ENCODE peak calls at places on chromosomes 13 and 19, in seven cellular contexts. T, W, C, R, O, I and J are unnamed samples.
A peak's percentile ranks its signal among the peaks of the same experiment; 100 is the strongest.

GRCh38 chr19:6660930-6661329 is 9.0 kb downstream of the TNFSF14 start:
- DNase-seq in T (no peak), W (no peak), O (no peak), R (no peak), I (no peak), C (no peak), J (no peak)

GRCh38 chr13:73397486-73398020 is 338.7 kb downstream of the KLF5 start:
- DNase-seq in W (no peak), T (no peak), C (no peak), R (no peak), I (no peak), O (no peak), J (no peak)

GRCh38 chr13:99431927-99432636 is 69.2 kb upstream of the TM9SF2 start:
- DNase-seq in C (no peak), I (no peak), T (no peak), O (no peak), R (no peak), W (peak; percentile 29), J (no peak)

GRCh38 chr19:14495678-14496028 is 274 bp downstream of the GIPC1 start:
- DNase-seq in C (no peak), R (no peak), O (no peak), W (no peak), T (no peak), I (no peak), J (no peak)

GRCh38 chr13:23959231-23959862 is 62.0 kb upstream of the C1QTNF9B start:
- DNase-seq in W (no peak), O (peak; percentile 52), T (no peak), C (no peak), R (peak; percentile 43), I (no peak), J (peak; percentile 25)

GRCh38 chr19:47110521-47111080 is 3.0 kb downstream of the ZC3H4 start:
- DNase-seq in R (no peak), O (peak; percentile 25), W (peak; percentile 72), C (no peak), I (no peak), T (peak; percentile 30), J (peak; percentile 24)

GRCh38 chr19:13099073-13099999 is 3.3 kb downstream of the LYL1 start:
- DNase-seq in W (peak; percentile 70), T (peak; percentile 79), R (no peak), I (no peak), C (peak; percentile 73), O (no peak), J (no peak)

GRCh38 chr13:43377955-43378354 is 354.6 kb downstream of the DNAJC15 start:
- DNase-seq in O (peak; percentile 70), T (peak; percentile 64), W (no peak), C (no peak), R (peak; percentile 65), I (no peak), J (peak; percentile 30)

GRCh38 chr19:48868196-48868886 is at the start of gene PLEKHA4:
- DNase-seq in C (no peak), I (peak; percentile 81), W (no peak), O (peak; percentile 80), T (peak; percentile 37), R (peak; percentile 49), J (peak; percentile 54)

GRCh38 chr19:52896431-52897148 is 845 bp downstream of the ZNF320 start:
- DNase-seq in O (peak; percentile 65), T (no peak), I (peak; percentile 46), R (peak; percentile 1), C (no peak), W (peak; percentile 9), J (peak; percentile 21)

GRCh38 chr19:18274303-18274775 is at the start of gene IQCN:
- DNase-seq in R (no peak), O (peak; percentile 59), I (peak; percentile 85), W (no peak), T (no peak), C (no peak), J (no peak)

GRCh38 chr19:12838893-12839656 is 760 bp downstream of the MAST1 start:
- DNase-seq in O (no peak), R (no peak), C (no peak), I (no peak), W (peak; percentile 67), T (no peak), J (no peak)

GRCh38 chr13:27638521-27638920 is 16.8 kb downstream of the POLR1D start:
- DNase-seq in R (peak; percentile 57), C (no peak), T (peak; percentile 42), W (no peak), O (peak; percentile 48), I (peak; percentile 26), J (no peak)

GRCh38 chr19:47511681-47512080 is 3.2 kb downstream of the NAPA start:
- DNase-seq in I (peak; percentile 33), W (no peak), T (no peak), R (peak; percentile 61), C (no peak), O (peak; percentile 64), J (no peak)

GRCh38 chr13:103510007-103510406 is 443.8 kb upstream of the SLC10A2 start:
- DNase-seq in C (no peak), O (no peak), T (no peak), W (no peak), R (no peak), I (no peak), J (no peak)
- H2AFZ ChIP-seq in C (no peak overlapping the region), O (no peak overlapping the region), T (no peak overlapping the region), W (no peak overlapping the region), R (no peak overlapping the region), I (no peak overlapping the region), J (no peak overlapping the region)

DNA sequence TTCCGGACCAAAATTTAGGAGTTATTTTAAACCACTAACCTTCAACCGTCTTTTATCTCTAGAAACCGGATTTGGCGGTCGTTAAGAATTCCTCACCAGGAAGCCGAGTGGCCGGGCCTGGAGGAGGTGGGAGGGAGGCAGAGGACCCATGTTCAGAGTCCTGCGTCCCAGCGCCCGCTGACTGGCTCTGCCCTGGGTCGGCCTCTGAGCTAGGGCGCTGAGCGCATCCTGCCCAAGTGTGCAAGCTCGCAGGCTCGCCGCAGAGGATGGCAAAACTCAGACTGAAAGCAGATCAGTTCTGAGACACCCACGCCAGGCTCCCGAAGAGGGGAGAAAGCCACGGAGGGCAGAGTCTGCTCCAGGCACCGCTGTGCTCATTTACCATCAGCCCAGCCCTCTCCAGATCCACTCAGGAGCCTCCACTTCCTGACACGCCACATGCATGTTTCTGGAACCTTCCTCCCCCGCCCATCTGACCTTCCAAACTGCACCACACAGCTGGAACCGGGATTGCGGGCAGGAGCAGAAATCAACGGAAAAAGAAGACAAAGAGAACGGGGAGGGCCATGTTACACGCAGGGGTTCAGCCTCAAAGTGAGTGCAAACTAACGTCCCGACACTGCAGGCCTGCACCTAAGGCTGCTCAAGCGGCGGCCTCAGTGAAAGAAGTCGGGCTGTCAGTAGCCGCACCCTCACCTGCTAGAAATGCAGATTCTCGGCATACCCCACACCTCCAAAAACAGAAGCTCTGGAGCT is 8.2 kb downstream of the COL4A1 start:
- DNase-seq in C (no peak), T (peak; percentile 54), W (no peak), R (no peak), O (no peak), I (peak; percentile 61), J (no peak)
- H3K4me3 ChIP-seq in C (no peak overlapping the region), T (no peak overlapping the region), W (no peak overlapping the region), R (no peak overlapping the region), O (no peak overlapping the region), I (no peak overlapping the region), J (no peak overlapping the region)

GRCh38 chr19:485122-485521 is 11.2 kb upstream of the MADCAM1 start:
- DNase-seq in O (no peak), W (no peak), C (no peak), T (no peak), I (no peak), R (no peak), J (no peak)

GRCh38 chr19:484494-484893 is 11.8 kb upstream of the MADCAM1 start:
- DNase-seq in O (no peak), W (no peak), I (no peak), C (no peak), T (no peak), R (no peak), J (no peak)

GRCh38 chr19:488505-489417 is 7.5 kb upstream of the MADCAM1 start:
- DNase-seq in R (peak; percentile 92), I (peak; percentile 93), O (peak; percentile 97), W (peak; percentile 96), T (peak; percentile 94), C (peak; percentile 97), J (peak; percentile 92)

GRCh38 chr19:483332-484072 is 12.8 kb upstream of the MADCAM1 start:
- DNase-seq in I (no peak), O (no peak), C (no peak), T (no peak), W (no peak), R (no peak), J (no peak)

DNA sequence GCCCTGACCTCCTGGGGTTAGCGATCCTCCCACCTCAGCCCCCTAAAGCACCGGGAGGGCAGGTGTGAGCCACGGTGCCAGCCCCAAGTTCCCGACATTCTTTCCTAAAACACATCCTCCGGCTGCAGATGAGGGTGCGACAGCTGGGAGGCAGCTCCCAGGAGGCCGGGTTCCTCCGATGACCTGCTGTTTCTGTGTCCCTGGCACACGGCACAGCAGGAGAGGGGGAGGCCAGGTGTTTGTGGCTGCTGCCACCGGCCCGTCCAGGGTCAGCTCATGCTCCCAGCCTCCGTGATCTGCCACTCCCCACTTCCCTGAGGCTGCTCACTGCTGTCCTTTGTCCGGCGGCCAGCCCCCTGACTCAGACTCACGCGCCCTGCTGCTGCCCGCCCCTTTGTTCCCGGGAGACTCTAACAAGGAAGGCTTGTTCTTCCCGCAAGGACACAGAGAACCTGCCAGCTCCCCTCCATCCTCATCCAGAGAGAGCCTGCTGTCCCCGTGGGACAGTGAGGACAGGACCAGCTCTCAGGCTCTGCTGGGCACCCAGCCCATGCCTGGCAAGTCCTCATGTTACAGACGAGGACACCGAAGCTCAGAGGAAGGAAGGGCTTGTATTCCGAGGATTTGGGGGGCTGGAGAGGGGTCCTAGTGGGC is 10.6 kb upstream of the MADCAM1 start:
- DNase-seq in I (peak; percentile 76), R (no peak), O (peak; percentile 73), T (no peak), W (no peak), C (no peak), J (peak; percentile 75)
- H2AFZ ChIP-seq in I (no peak overlapping the region), R (peak overlapping the region; percentile 24), O (no peak overlapping the region), T (no peak overlapping the region), W (no peak overlapping the region), C (no peak overlapping the region), J (peak overlapping the region; percentile 53)

GRCh38 chr13:110272227-110272626 is 34.7 kb downstream of the COL4A1 start:
- DNase-seq in O (no peak), W (no peak), C (no peak), I (no peak), R (no peak), T (no peak), J (no peak)
- H3K4me3 ChIP-seq in O (no peak overlapping the region), W (no peak overlapping the region), C (no peak overlapping the region), I (no peak overlapping the region), R (no peak overlapping the region), T (no peak overlapping the region), J (no peak overlapping the region)